ENCODE peak calls at places on chromosome X, in eight cellular contexts. Y, Q, P, F, T, X, D and B are unnamed samples.

GRCh38 chrX:151871244-151871643 is 41.4 kb upstream of the MAGEA4 start:
- DNase-seq in Y (no peak), F (peak; percentile 38), P (no peak), T (peak; percentile 50), D (no peak), X (no peak), Q (no peak), B (no peak)

GRCh38 chrX:40953369-40953768 is 131.9 kb upstream of the USP9X start:
- DNase-seq in T (no peak), D (no peak), X (no peak), P (no peak), F (no peak), Y (no peak), Q (no peak), B (no peak)

GRCh38 chrX:154444001-154444754 is at the start of gene FAM50A:
- DNase-seq in X (peak; percentile 82), T (peak; percentile 79), Y (peak; percentile 87), P (peak; percentile 86), D (no peak), F (no peak), Q (peak; percentile 87), B (peak; percentile 86)

GRCh38 chrX:12580548-12580947 is 210.7 kb upstream of the PRPS2 start:
- DNase-seq in Y (no peak), X (no peak), D (no peak), T (peak; percentile 5), P (no peak), Q (no peak), F (no peak), B (no peak)

GRCh38 chrX:129188223-129188622 is 335.1 kb downstream of the SMARCA1 start:
- DNase-seq in Q (no peak), Y (no peak), T (no peak), D (no peak), F (no peak), X (no peak), P (peak; percentile 6), B (no peak)

GRCh38 chrX:55582447-55582846 is 40.8 kb upstream of the FOXR2 start:
- DNase-seq in Q (no peak), T (no peak), X (no peak), Y (no peak), D (no peak), P (no peak), F (no peak), B (no peak)

GRCh38 chrX:43505759-43506158 is 150.3 kb upstream of the MAOA start:
- DNase-seq in Y (no peak), D (no peak), X (no peak), P (no peak), T (no peak), F (no peak), Q (no peak), B (no peak)

GRCh38 chrX:151987108-151987507 is 12.6 kb upstream of the GABRE start:
- DNase-seq in X (no peak), F (no peak), P (no peak), Q (no peak), T (no peak), D (no peak), Y (no peak), B (no peak)

GRCh38 chrX:1433646-1434357 is 18.9 kb downstream of the ASMTL start:
- DNase-seq in D (no peak), F (no peak), P (no peak), Y (peak; percentile 28), T (no peak), Q (no peak), X (no peak), B (peak; percentile 62)

GRCh38 chrX:48833531-48834138 is 1.8 kb downstream of the PCSK1N start:
- DNase-seq in P (no peak), F (no peak), X (no peak), Y (no peak), D (no peak), Q (no peak), T (peak; percentile 35), B (no peak)

GRCh38 chrX:71650333-71650969 is 16.9 kb upstream of the LOC101059915 start:
- DNase-seq in T (no peak), Y (no peak), P (no peak), D (no peak), Q (no peak), X (no peak), F (no peak), B (no peak)

GRCh38 chrX:32618154-32618553 is 593.2 kb downstream of the DMD start:
- DNase-seq in Q (no peak), D (no peak), Y (no peak), X (no peak), F (no peak), P (no peak), T (no peak), B (no peak)

GRCh38 chrX:40202456-40202855 is 104.7 kb upstream of the BCOR start:
- DNase-seq in Q (no peak), P (no peak), Y (no peak), X (no peak), T (no peak), D (no peak), F (no peak), B (no peak)

GRCh38 chrX:108312011-108312410 is 126.2 kb downstream of the COL4A6 start:
- DNase-seq in Y (no peak), F (no peak), X (no peak), P (no peak), Q (no peak), T (no peak), D (no peak), B (no peak)

GRCh38 chrX:103170216-103170615 is 44.7 kb upstream of the BEX4 start:
- DNase-seq in X (no peak), P (no peak), Q (no peak), D (no peak), F (no peak), Y (no peak), T (no peak), B (no peak)
- H3K27ac ChIP-seq in X (no peak overlapping the region), P (no peak overlapping the region), Q (no peak overlapping the region), D (no peak overlapping the region), F (no peak overlapping the region), Y (no peak overlapping the region), T (no peak overlapping the region), B (no peak overlapping the region)

GRCh38 chrX:115896362-115896761 is 274.2 kb upstream of the AGTR2 start:
- DNase-seq in T (no peak), X (no peak), F (no peak), Y (no peak), Q (no peak), P (no peak), D (no peak), B (no peak)

GRCh38 chrX:115895678-115896329 is 274.7 kb upstream of the AGTR2 start:
- DNase-seq in D (no peak), F (no peak), T (no peak), X (no peak), P (no peak), Q (no peak), Y (no peak), B (no peak)

GRCh38 chrX:115894087-115894486 is 276.5 kb upstream of the AGTR2 start:
- DNase-seq in P (peak; percentile 13), T (no peak), F (peak; percentile 2), Q (no peak), X (no peak), D (no peak), Y (no peak), B (no peak)

GRCh38 chrX:115892056-115892708 is 278.4 kb upstream of the AGTR2 start:
- DNase-seq in F (peak; percentile 3), D (no peak), X (no peak), P (no peak), Y (no peak), T (no peak), Q (no peak), B (no peak)

DNA sequence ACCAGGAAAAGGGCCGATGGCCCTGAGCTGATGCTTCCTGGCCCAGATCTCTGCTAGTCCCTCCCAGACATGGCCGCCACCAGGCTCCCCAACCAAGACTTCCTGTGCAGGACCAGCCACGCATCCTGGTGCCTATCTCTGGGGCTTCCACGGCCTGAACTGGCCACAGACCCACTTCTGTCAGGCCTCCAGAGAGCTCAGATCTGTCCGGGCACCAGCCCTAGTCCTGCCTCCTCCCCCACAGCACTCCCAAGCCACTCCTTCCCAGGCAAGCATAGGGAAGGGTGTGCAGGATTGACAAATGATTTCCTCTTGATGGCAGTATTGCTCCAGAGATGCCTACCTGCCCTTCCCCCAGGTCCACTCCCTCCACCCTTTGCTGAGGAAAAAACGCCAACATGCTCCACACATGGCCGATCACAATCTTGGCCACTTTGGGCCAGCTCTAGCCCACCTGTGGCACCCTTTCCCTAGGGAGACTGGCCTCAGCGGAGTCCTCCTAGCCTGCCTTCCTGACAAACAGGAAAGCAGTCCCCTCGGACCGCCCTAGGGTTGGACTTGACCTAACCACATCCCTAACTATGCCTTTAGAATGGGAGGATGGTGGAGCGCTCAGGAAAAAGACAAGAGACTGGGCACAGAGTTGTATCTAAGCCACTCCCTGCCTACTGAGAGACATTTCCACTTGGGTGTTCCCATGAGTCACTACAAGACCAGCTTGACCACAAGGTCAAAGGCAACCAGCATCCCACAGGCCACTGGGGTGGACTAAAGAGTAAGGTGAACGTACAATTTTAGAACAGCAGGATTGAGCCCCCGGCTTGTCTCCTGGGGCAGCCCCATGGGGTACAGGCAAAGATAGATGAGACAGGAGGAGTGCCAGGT is 277.5 kb upstream of the AGTR2 start:
- DNase-seq in Y (no peak), P (peak; percentile 62), X (peak; percentile 70), F (peak; percentile 40), T (no peak), Q (no peak), D (no peak), B (peak; percentile 79)
- H3K27ac ChIP-seq in Y (no peak overlapping the region), P (no peak overlapping the region), X (peak overlapping the region; percentile 32), F (peak overlapping the region; percentile 29), T (no peak overlapping the region), Q (no peak overlapping the region), D (no peak overlapping the region), B (no peak overlapping the region)

GRCh38 chrX:96407043-96407442 is 277.6 kb upstream of the DIAPH2 start:
- DNase-seq in F (no peak), Q (peak; percentile 14), X (peak; percentile 51), P (peak; percentile 4), T (peak; percentile 4), Y (no peak), D (no peak), B (no peak)

GRCh38 chrX:96410927-96411326 is 273.7 kb upstream of the DIAPH2 start:
- DNase-seq in D (no peak), P (no peak), Y (no peak), F (no peak), T (no peak), Q (no peak), X (no peak), B (no peak)

GRCh38 chrX:96407501-96407900 is 277.1 kb upstream of the DIAPH2 start:
- DNase-seq in Q (no peak), T (peak; percentile 44), X (no peak), D (no peak), Y (no peak), F (no peak), P (no peak), B (no peak)

GRCh38 chrX:96405842-96406241 is 278.8 kb upstream of the DIAPH2 start:
- DNase-seq in F (no peak), Q (no peak), Y (no peak), P (no peak), X (no peak), D (no peak), T (no peak), B (no peak)

GRCh38 chrX:96407981-96408380 is 276.7 kb upstream of the DIAPH2 start:
- DNase-seq in P (no peak), Y (no peak), Q (no peak), T (no peak), D (no peak), X (no peak), F (no peak), B (no peak)
- H3K27ac ChIP-seq in P (no peak overlapping the region), Y (no peak overlapping the region), Q (no peak overlapping the region), T (peak overlapping the region; percentile 77), D (no peak overlapping the region), X (peak overlapping the region; percentile 4), F (no peak overlapping the region), B (no peak overlapping the region)

GRCh38 chrX:22628275-22628674 is 355.6 kb downstream of the CBLL2 start:
- DNase-seq in Q (no peak), P (no peak), Y (no peak), X (no peak), D (no peak), T (no peak), F (no peak), B (no peak)
- H3K27ac ChIP-seq in Q (peak overlapping the region; percentile 70), P (no peak overlapping the region), Y (no peak overlapping the region), X (no peak overlapping the region), D (no peak overlapping the region), T (no peak overlapping the region), F (no peak overlapping the region), B (no peak overlapping the region)